ENCODE peak calls at places on chromosomes 3 and 15, in ten cellular contexts. J is H7; F is sigmoid colon; T is CD4-positive, CD25-positive, alpha-beta regulatory T cell; S is heart left ventricle; Q is body of pancreas; V is CD8-positive, alpha-beta T cell; Y is mucosa of descending colon; N is stomach; B is SK-N-SH. X is an unnamed sample.

GRCh38 chr3:113255854-113256615 is 44.7 kb downstream of the BOC start:
- DNase-seq in J (no peak), Y (no peak), B (no peak), Q (no peak), S (no peak), V (no peak), F (no peak), N (no peak), T (no peak), X (no peak)

GRCh38 chr3:71784914-71785593 is at the start of gene PROK2:
- DNase-seq in J (peak; percentile 77), T (peak; percentile 1), B (peak; percentile 77), Q (no peak), S (no peak), V (no peak), Y (no peak), F (no peak), N (no peak), X (peak; percentile 8)

GRCh38 chr3:122727279-122727678 is 46.6 kb downstream of the PARP14 start:
- DNase-seq in T (no peak), S (no peak), Y (no peak), F (no peak), B (no peak), V (no peak), N (no peak), J (no peak), Q (no peak), X (no peak)

GRCh38 chr3:150412599-150413069 is 4.5 kb downstream of the TSC22D2 start:
- DNase-seq in Q (no peak), B (no peak), J (no peak), F (no peak), Y (no peak), N (no peak), T (no peak), V (no peak), S (no peak), X (no peak)

GRCh38 chr3:48655063-48655462 is 7.6 kb downstream of the CELSR3 start:
- DNase-seq in B (no peak), T (no peak), V (no peak), N (no peak), Y (no peak), S (no peak), F (no peak), Q (no peak), J (no peak), X (no peak)

GRCh38 chr3:184952671-184953070 is 140.7 kb downstream of the VPS8 start:
- DNase-seq in V (no peak), J (no peak), F (no peak), N (no peak), S (no peak), T (no peak), Q (no peak), Y (no peak), B (no peak), X (no peak)

GRCh38 chr3:131796558-131796957 is 238.3 kb downstream of the CPNE4 start:
- DNase-seq in Y (no peak), J (no peak), S (no peak), N (no peak), B (no peak), F (no peak), T (no peak), Q (no peak), V (no peak), X (no peak)

GRCh38 chr3:29514170-29514569 is 233.3 kb downstream of the RBMS3 start:
- DNase-seq in Y (no peak), T (no peak), Q (no peak), S (no peak), J (no peak), F (no peak), N (no peak), V (no peak), B (no peak), X (no peak)

GRCh38 chr3:88807471-88808090 is 299.8 kb upstream of the EPHA3 start:
- DNase-seq in S (no peak), J (no peak), N (no peak), Q (no peak), F (no peak), V (no peak), T (no peak), B (no peak), Y (no peak), X (no peak)

GRCh38 chr15:77064539-77065308 is 6.2 kb downstream of the TSPAN3 start:
- DNase-seq in T (no peak), Q (no peak), F (no peak), B (no peak), N (no peak), Y (no peak), J (no peak), V (no peak), S (no peak), X (no peak)

GRCh38 chr3:42741796-42742195 is 31.3 kb downstream of the CCDC13 start:
- DNase-seq in V (no peak), J (no peak), N (no peak), Y (no peak), Q (no peak), B (no peak), S (no peak), T (no peak), F (no peak), X (no peak)

GRCh38 chr3:16568532-16568931 is 36.7 kb downstream of the DAZL start:
- DNase-seq in T (no peak), B (no peak), V (no peak), J (no peak), F (no peak), N (no peak), Y (no peak), Q (no peak), S (no peak), X (no peak)

GRCh38 chr15:78325092-78325843 is 14.9 kb upstream of the CRABP1 start:
- DNase-seq in B (no peak), V (no peak), Y (peak; percentile 7), F (no peak), N (no peak), T (no peak), Q (no peak), J (peak; percentile 37), S (no peak), X (no peak)

GRCh38 chr15:78767331-78767951 is 43.8 kb downstream of the ADAMTS7 start:
- DNase-seq in T (no peak), Q (no peak), N (no peak), S (peak; percentile 20), J (no peak), B (no peak), Y (peak; percentile 20), V (no peak), F (peak; percentile 46), X (no peak)

DNA sequence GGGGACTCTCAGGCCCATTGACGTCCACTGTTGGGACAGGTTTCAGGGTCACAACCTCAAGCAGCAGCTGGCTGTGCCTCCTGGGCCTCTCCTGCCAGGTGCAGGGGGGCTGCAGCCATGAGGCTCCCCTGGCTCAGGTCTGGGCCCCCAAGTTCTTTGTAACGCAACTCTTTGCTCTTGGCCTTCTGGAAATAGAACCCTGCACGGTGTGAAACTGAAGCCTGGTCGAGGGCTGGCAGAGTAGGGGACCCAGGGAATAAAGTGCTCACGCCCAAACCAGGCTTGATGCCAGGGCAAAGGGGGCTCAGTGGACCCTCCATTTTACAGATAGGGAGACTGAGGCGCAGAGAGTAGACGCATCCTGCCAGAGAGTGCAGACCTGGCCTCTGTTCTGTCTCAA is 771 bp downstream of the CALML4 start:
- DNase-seq in J (peak; percentile 38), B (no peak), T (no peak), F (peak; percentile 48), Q (no peak), V (no peak), S (no peak), N (peak; percentile 22), Y (peak; percentile 33), X (no peak)
- H3K4me3 ChIP-seq in J (no peak overlapping the region), B (no peak overlapping the region), T (no peak overlapping the region), F (no peak overlapping the region), Q (no peak overlapping the region), V (no peak overlapping the region), S (peak overlapping the region; percentile 36), N (peak overlapping the region; percentile 40), Y (peak overlapping the region; percentile 0), X (no peak overlapping the region)

DNA sequence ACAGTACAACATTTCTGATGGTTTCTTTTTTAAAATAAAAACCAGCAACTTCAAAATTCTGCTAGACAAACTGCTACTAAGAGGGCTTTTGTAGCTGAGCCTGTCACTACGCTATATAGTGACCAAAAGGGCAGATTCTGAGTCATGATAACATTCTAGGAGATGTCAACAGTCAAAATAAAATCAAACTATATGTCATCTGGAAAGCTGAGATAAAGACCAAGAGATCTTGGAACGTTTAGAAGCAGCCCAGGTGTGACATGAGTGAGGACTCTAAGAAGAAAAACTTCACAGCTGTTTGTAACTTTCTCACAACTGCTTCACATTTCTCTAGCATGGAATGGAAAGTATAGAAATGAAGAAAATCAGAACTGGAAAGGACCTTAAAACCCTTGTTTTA is 84.6 kb downstream of the FILIP1L start:
- DNase-seq in F (no peak), N (no peak), S (no peak), T (no peak), Q (no peak), Y (no peak), V (no peak), J (no peak), B (no peak), X (no peak)
- H3K36me3 ChIP-seq in F (no peaks in the 10 kb centered on the region), N (no peaks in the 10 kb centered on the region), S (no peaks in the 10 kb centered on the region), T (peaks cover 2% of the 10 kb centered on the region), Q (no peaks in the 10 kb centered on the region), Y (no peaks in the 10 kb centered on the region), V (no peaks in the 10 kb centered on the region), J (no peaks in the 10 kb centered on the region), B (no peaks in the 10 kb centered on the region), X (no peaks in the 10 kb centered on the region)

GRCh38 chr15:36331531-36332275 is 247.7 kb upstream of the CDIN1 start:
- DNase-seq in V (no peak), Q (no peak), N (no peak), F (no peak), S (no peak), B (no peak), T (no peak), J (no peak), Y (no peak), X (no peak)
- H3K4me3 ChIP-seq in V (no peak overlapping the region), Q (no peak overlapping the region), N (no peak overlapping the region), F (no peak overlapping the region), S (no peak overlapping the region), B (no peak overlapping the region), T (no peak overlapping the region), J (no peak overlapping the region), Y (no peak overlapping the region), X (no peak overlapping the region)

GRCh38 chr15:80161473-80162016 is 8.7 kb downstream of the FAH start:
- DNase-seq in J (peak; percentile 8), Y (no peak), V (no peak), S (no peak), N (no peak), B (no peak), F (peak; percentile 48), Q (no peak), T (no peak), X (no peak)

GRCh38 chr15:80162059-80162554 is 9.3 kb downstream of the FAH start:
- DNase-seq in T (no peak), Y (no peak), Q (no peak), J (peak; percentile 8), N (no peak), S (no peak), B (no peak), V (no peak), F (peak; percentile 77), X (no peak)

GRCh38 chr15:80159301-80159700 is 6.5 kb downstream of the FAH start:
- DNase-seq in V (no peak), Q (no peak), S (no peak), N (no peak), B (no peak), F (no peak), J (peak; percentile 3), Y (no peak), T (no peak), X (no peak)

GRCh38 chr15:80159811-80160569 is 7.2 kb downstream of the FAH start:
- DNase-seq in Q (no peak), Y (no peak), V (no peak), N (no peak), F (no peak), T (no peak), B (no peak), S (no peak), J (peak; percentile 11), X (no peak)

GRCh38 chr15:80160570-80161156 is 7.9 kb downstream of the FAH start:
- DNase-seq in B (no peak), Q (no peak), V (no peak), J (peak; percentile 12), F (peak; percentile 78), S (peak; percentile 62), Y (no peak), T (no peak), N (no peak), X (no peak)
- H3K36me3 ChIP-seq in B (peaks cover 41% of the 10 kb centered on the region), Q (no peaks in the 10 kb centered on the region), V (no peaks in the 10 kb centered on the region), J (peaks cover 3% of the 10 kb centered on the region), F (no peaks in the 10 kb centered on the region), S (no peaks in the 10 kb centered on the region), Y (no peaks in the 10 kb centered on the region), T (no peaks in the 10 kb centered on the region), N (peaks cover 39% of the 10 kb centered on the region), X (no peaks in the 10 kb centered on the region)

X was measured in CD8-positive, alpha-beta memory T cell.